ENCODE peak calls at places on chromosomes 1 and 21, in eight cellular contexts. S, F, W, H, K, V, I and L are unnamed samples.
A peak's percentile ranks its signal among the peaks of the same experiment; 100 is the strongest.

GRCh38 chr21:44911384-44912157 is 9.1 kb downstream of the ITGB2 start:
- DNase-seq in F (peak; percentile 63), I (peak; percentile 88), W (peak; percentile 84), V (no peak), H (peak; percentile 81), S (no peak), K (peak; percentile 59), L (no peak)

GRCh38 chr1:202659974-202660373 is 50.3 kb downstream of the SYT2 start:
- DNase-seq in I (no peak), S (no peak), F (no peak), V (no peak), W (no peak), H (no peak), K (no peak), L (no peak)

GRCh38 chr21:36246080-36246631 is 73.8 kb upstream of the MORC3 start:
- DNase-seq in S (no peak), F (no peak), V (no peak), H (no peak), I (peak; percentile 56), K (no peak), W (no peak), L (peak; percentile 43)

GRCh38 chr1:19481826-19482398 is 3.4 kb downstream of the CAPZB start:
- DNase-seq in S (no peak), H (no peak), F (no peak), V (peak; percentile 39), I (no peak), K (no peak), W (no peak), L (no peak)

GRCh38 chr1:28971980-28972771 is 57.8 kb downstream of the EPB41 start:
- DNase-seq in F (no peak), S (peak; percentile 98), H (no peak), W (no peak), I (no peak), V (no peak), K (no peak), L (peak; percentile 85)

GRCh38 chr1:14921057-14921456 is 232.5 kb upstream of the TMEM51 start:
- DNase-seq in F (no peak), H (no peak), S (no peak), K (no peak), I (no peak), V (no peak), W (no peak), L (no peak)

GRCh38 chr1:88463401-88463800 is 220.7 kb upstream of the PKN2 start:
- DNase-seq in K (no peak), H (no peak), F (no peak), S (no peak), V (no peak), I (no peak), W (no peak), L (no peak)

GRCh38 chr1:145545055-145545454 is 62.7 kb upstream of the GPR89A start:
- DNase-seq in K (no peak), H (no peak), I (no peak), V (no peak), S (no peak), W (no peak), F (no peak), L (no peak)

GRCh38 chr1:101587749-101588148 is 350.9 kb downstream of the S1PR1 start:
- DNase-seq in F (peak; percentile 14), I (peak; percentile 76), W (no peak), V (no peak), H (peak; percentile 51), S (no peak), K (no peak), L (no peak)

GRCh38 chr1:240496941-240497340 is 115.0 kb downstream of the GREM2 start:
- DNase-seq in K (no peak), V (no peak), S (no peak), H (no peak), F (no peak), W (no peak), I (no peak), L (no peak)

GRCh38 chr1:191695865-191696264 is 462.4 kb upstream of the RGS18 start:
- DNase-seq in K (no peak), S (no peak), W (no peak), I (no peak), H (no peak), V (no peak), F (no peak), L (no peak)

GRCh38 chr1:191700922-191701321 is 457.3 kb upstream of the RGS18 start:
- DNase-seq in F (no peak), W (no peak), S (no peak), K (no peak), V (no peak), H (no peak), I (no peak), L (no peak)

GRCh38 chr1:191699343-191699742 is 458.9 kb upstream of the RGS18 start:
- DNase-seq in K (no peak), H (no peak), I (no peak), V (no peak), F (no peak), W (no peak), S (no peak), L (no peak)

GRCh38 chr1:191693797-191694196 is 464.5 kb upstream of the RGS18 start:
- DNase-seq in S (no peak), K (no peak), W (no peak), I (no peak), V (no peak), F (no peak), H (no peak), L (no peak)

GRCh38 chr1:191696371-191696770 is 461.9 kb upstream of the RGS18 start:
- DNase-seq in H (no peak), V (no peak), F (no peak), I (no peak), W (no peak), S (no peak), K (no peak), L (no peak)
- TF ChIP-seq CTCF in H (no peak), V (no peak), F (no peak), I (no peak), W (no peak), S (no peak), K (no peak), L (no peak)

GRCh38 chr1:1305300-1306069 is 2.2 kb downstream of the ACAP3 start:
- DNase-seq in V (no peak), S (no peak), W (peak; percentile 56), K (peak; percentile 74), I (peak; percentile 92), F (peak; percentile 57), H (peak; percentile 73), L (peak; percentile 35)
- TF ChIP-seq CTCF in V (no peak), S (no peak), W (no peak), K (peak; percentile 21), I (no peak), F (no peak), H (no peak), L (peak; percentile 13)

DNA sequence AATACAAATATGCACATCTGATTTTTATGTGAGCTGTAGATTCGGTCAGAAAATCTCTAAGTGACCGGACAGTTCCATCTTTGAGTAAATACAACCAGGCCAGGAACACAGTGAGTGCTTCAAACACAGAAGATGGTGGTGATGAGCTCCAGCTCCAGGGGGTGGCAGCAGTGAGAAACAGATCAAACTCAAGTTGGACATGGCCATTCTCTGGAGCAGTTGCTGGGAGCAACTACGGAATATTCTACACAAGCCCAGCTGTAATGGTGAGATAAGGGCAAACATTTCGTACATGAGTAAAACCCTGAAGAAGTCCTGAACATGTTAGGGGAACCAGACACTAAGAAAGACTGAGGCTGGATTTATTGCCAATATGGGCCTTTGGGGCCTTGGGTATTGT is 100.7 kb downstream of the BARHL2 start:
- DNase-seq in H (no peak), I (peak; percentile 22), V (peak; percentile 66), S (no peak), K (no peak), F (no peak), W (peak; percentile 48), L (no peak)
- TF ChIP-seq CTCF in H (no peak), I (no peak), V (peak; percentile 17), S (no peak), K (no peak), F (no peak), W (no peak), L (peak; percentile 43)

DNA sequence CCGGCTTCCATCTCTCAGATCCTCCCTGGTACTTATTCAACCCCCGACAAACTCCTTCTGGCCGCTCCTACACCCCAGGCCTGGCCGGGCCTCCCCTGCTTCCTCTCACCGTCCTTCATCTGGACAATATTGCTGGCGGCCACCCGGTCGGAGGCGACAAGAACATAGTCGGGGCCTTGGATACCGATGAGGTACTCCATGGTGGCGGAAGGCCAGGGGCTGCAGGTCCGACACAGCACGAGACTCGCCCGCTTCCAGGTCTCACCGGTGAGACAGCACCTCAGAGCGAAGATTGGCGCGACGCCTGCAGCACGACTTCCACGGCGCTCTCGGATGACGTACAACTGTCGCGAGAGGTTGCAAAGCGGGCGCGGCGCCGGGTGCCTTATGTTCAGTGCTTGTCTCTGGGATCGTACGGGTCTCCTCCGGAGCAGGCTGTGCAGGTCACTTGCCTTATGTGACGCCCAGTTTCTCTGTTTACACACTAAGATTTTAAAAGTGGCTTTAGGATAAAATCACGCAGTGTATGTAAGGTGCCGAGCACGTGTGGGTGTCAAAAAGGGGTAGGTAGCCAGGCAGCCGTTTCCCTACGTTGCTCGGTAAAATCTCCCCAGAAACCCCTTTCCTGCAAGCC is at the start of gene PSMB2:
- DNase-seq in W (peak; percentile 97), S (peak; percentile 59), K (peak; percentile 92), F (peak; percentile 95), V (peak; percentile 98), H (peak; percentile 95), I (peak; percentile 98), L (peak; percentile 83)
- TF ChIP-seq CTCF in W (no peak), S (no peak), K (no peak), F (no peak), V (no peak), H (no peak), I (no peak), L (no peak)

GRCh38 chr1:39949891-39950290 is 5.1 kb upstream of the MFSD2A start:
- DNase-seq in F (no peak), S (no peak), W (no peak), V (no peak), H (no peak), K (no peak), I (no peak), L (no peak)
- TF ChIP-seq CTCF in F (no peak), S (no peak), W (no peak), V (no peak), H (no peak), K (no peak), I (no peak), L (no peak)

GRCh38 chr1:55868026-55868425 is 652.9 kb upstream of the USP24 start:
- DNase-seq in I (no peak), V (no peak), H (no peak), K (no peak), S (no peak), W (no peak), F (no peak), L (no peak)
- TF ChIP-seq CTCF in I (no peak), V (no peak), H (no peak), K (no peak), S (no peak), W (no peak), F (no peak), L (no peak)